ENCODE peak calls at places on chromosome 7, in four cellular contexts. X is NCI-H1694 treated with DMSO at 0.1 percent for 48 hours, U is head of caudate nucleus, O is epithelial cell of esophagus. M is an unnamed sample.

GRCh38 chr7:12951397-12951801 is 264.0 kb downstream of the ARL4A start:
- DNase-seq in U (no peak), O (peak), X (no peak), M (no peak)

GRCh38 chr7:143411976-143412708 is 3.5 kb upstream of the EPHA1 start:
- DNase-seq in O (no peak), U (no peak), X (no peak), M (no peak)

GRCh38 chr7:73353243-73353642 is 25.3 kb downstream of the FKBP6 start:
- DNase-seq in O (no peak), X (no peak), U (no peak), M (no peak)

GRCh38 chr7:95205821-95206220 is 118.5 kb downstream of the PON1 start:
- DNase-seq in U (no peak), X (no peak), O (peak), M (no peak)

GRCh38 chr7:14600766-14601367 is 301.7 kb downstream of the DGKB start:
- DNase-seq in U (no peak), O (no peak), X (no peak), M (no peak)

GRCh38 chr7:2607122-2607912 is 24.5 kb upstream of the TTYH3 start:
- DNase-seq in X (no peak), O (no peak), U (peak), M (no peak)

GRCh38 chr7:151327659-151328058 is 14.0 kb upstream of the NUB1 start:
- DNase-seq in O (no peak), X (no peak), U (no peak), M (no peak)

GRCh38 chr7:45078199-45078681 is 10.5 kb downstream of the NACAD start:
- DNase-seq in X (no peak), U (no peak), O (no peak), M (no peak)

GRCh38 chr7:92464515-92464914 is 13.2 kb downstream of the ERVW-1 start:
- DNase-seq in U (no peak), X (no peak), O (peak), M (no peak)

GRCh38 chr7:130151591-130152269 is 53.5 kb downstream of the TMEM209 start:
- DNase-seq in O (no peak), U (no peak), X (no peak), M (no peak)

GRCh38 chr7:32921896-32922295 is 30.3 kb upstream of the KBTBD2 start:
- DNase-seq in O (no peak), X (no peak), U (no peak), M (no peak)

GRCh38 chr7:125599387-125599786 is 669.8 kb upstream of the POT1 start:
- DNase-seq in U (no peak), X (no peak), O (peak), M (no peak)

GRCh38 chr7:158277219-158278141 is 310.1 kb downstream of the PTPRN2 start:
- DNase-seq in O (no peak), X (no peak), U (no peak), M (peak)

GRCh38 chr7:20482071-20482470 is 133.4 kb upstream of the ABCB5 start:
- DNase-seq in X (no peak), O (no peak), U (no peak), M (no peak)

GRCh38 chr7:158025651-158026600 is 561.7 kb downstream of the PTPRN2 start:
- DNase-seq in X (no peak), O (no peak), U (no peak), M (no peak)

GRCh38 chr7:1004018-1004880 is 21.3 kb downstream of the CYP2W1 start:
- DNase-seq in X (no peak), O (no peak), U (no peak), M (no peak)

GRCh38 chr7:71408276-71408675 is 276.3 kb downstream of the GALNT17 start:
- DNase-seq in X (peak), U (no peak), O (no peak), M (no peak)

M was measured in ovary.